ENCODE peak calls at places on chromosomes 13 and 19, in four cellular contexts. I, F, C and J are unnamed samples.
A peak's percentile ranks its signal among the peaks of the same experiment; 100 is the strongest.

GRCh38 chr19:47885067-47885463 is 1.1 kb downstream of the SULT2A1 start:
- DNase-seq in I (no peak), F (no peak), C (no peak), J (no peak)

GRCh38 chr13:19264711-19265110 is 83.1 kb upstream of the TUBA3C start:
- DNase-seq in I (no peak), F (no peak), C (no peak), J (no peak)

GRCh38 chr19:33622809-33623511 is 1.2 kb downstream of the CHST8 start:
- DNase-seq in I (no peak), F (no peak), C (no peak), J (no peak)

GRCh38 chr19:22256856-22257255 is 29.4 kb upstream of the ZNF729 start:
- DNase-seq in I (no peak), F (no peak), C (no peak), J (no peak)

GRCh38 chr13:27446986-27447583 is 3.3 kb downstream of the MTIF3 start:
- DNase-seq in I (no peak), F (no peak), C (no peak), J (no peak)

GRCh38 chr19:37975071-37975470 is 68.1 kb downstream of the SIPA1L3 start:
- DNase-seq in I (no peak), F (no peak), C (no peak), J (no peak)

GRCh38 chr13:33678906-33679657 is 138.9 kb upstream of the RFC3 start:
- DNase-seq in I (peak; percentile 50), F (no peak), C (peak; percentile 71), J (no peak)

GRCh38 chr13:65932587-65933239 is 1297.4 kb downstream of the PCDH9 start:
- DNase-seq in I (no peak), F (no peak), C (no peak), J (no peak)

GRCh38 chr19:39325778-39326680 is 5.4 kb upstream of the LRFN1 start:
- DNase-seq in I (no peak), F (no peak), C (no peak), J (no peak)

GRCh38 chr19:44576843-44577565 is 36.4 kb upstream of the IGSF23 start:
- DNase-seq in I (no peak), F (no peak), C (no peak), J (no peak)

GRCh38 chr13:24648983-24649684 is 31.1 kb upstream of the ATP12A start:
- DNase-seq in I (no peak), F (no peak), C (no peak), J (no peak)